ENCODE peak calls at places on chromosomes 13 and 19, in four cellular contexts. W is K562, D is GM12878, J is H1. X is an unnamed sample.

GRCh38 chr19:1287622-1288527 is 2.2 kb downstream of the EFNA2 start:
- DNase-seq in W (no peak), D (no peak), J (no peak), X (peak; percentile 92)

GRCh38 chr13:113859311-113860050 is 4.4 kb downstream of the GAS6 start:
- DNase-seq in W (no peak), J (no peak), D (no peak), X (no peak)

GRCh38 chr19:46000497-46001246 is 5.4 kb downstream of the CCDC61 start:
- DNase-seq in D (no peak), J (peak; percentile 78), W (peak; percentile 88), X (peak; percentile 95)

GRCh38 chr19:42121666-42122069 is 10.6 kb downstream of the POU2F2 start:
- DNase-seq in W (no peak), D (peak; percentile 52), J (no peak), X (no peak)

GRCh38 chr13:76210262-76210661 is 574.1 kb downstream of the LMO7 start:
- DNase-seq in J (no peak), W (no peak), D (no peak), X (no peak)

GRCh38 chr19:4807188-4807587 is 15.7 kb downstream of the FEM1A start:
- DNase-seq in J (no peak), W (no peak), D (no peak), X (no peak)

GRCh38 chr13:98147521-98147920 is 4.6 kb downstream of the FARP1 start:
- DNase-seq in J (no peak), W (no peak), D (no peak), X (no peak)

GRCh38 chr19:56837892-56838679 is 2.4 kb downstream of the PEG3 start:
- DNase-seq in D (no peak), J (no peak), W (no peak), X (peak; percentile 64)

GRCh38 chr13:28558126-28558525 is 63.2 kb upstream of the FLT1 start:
- DNase-seq in W (no peak), J (no peak), D (no peak), X (no peak)

GRCh38 chr13:44906230-44906629 is 83.0 kb downstream of the NUFIP1 start:
- DNase-seq in W (no peak), J (no peak), D (no peak), X (no peak)
- TF ChIP-seq TAF1 in W (no peak), J (no peak), D (no peak), X (no peak)

GRCh38 chr13:79185580-79185979 is 220.5 kb downstream of the RBM26 start:
- DNase-seq in D (no peak), J (no peak), W (no peak), X (no peak)

GRCh38 chr13:79190932-79191331 is 215.1 kb downstream of the RBM26 start:
- DNase-seq in W (no peak), J (no peak), D (peak; percentile 56), X (no peak)

GRCh38 chr13:79183231-79183630 is 222.8 kb downstream of the RBM26 start:
- DNase-seq in D (no peak), J (no peak), W (no peak), X (no peak)

DNA sequence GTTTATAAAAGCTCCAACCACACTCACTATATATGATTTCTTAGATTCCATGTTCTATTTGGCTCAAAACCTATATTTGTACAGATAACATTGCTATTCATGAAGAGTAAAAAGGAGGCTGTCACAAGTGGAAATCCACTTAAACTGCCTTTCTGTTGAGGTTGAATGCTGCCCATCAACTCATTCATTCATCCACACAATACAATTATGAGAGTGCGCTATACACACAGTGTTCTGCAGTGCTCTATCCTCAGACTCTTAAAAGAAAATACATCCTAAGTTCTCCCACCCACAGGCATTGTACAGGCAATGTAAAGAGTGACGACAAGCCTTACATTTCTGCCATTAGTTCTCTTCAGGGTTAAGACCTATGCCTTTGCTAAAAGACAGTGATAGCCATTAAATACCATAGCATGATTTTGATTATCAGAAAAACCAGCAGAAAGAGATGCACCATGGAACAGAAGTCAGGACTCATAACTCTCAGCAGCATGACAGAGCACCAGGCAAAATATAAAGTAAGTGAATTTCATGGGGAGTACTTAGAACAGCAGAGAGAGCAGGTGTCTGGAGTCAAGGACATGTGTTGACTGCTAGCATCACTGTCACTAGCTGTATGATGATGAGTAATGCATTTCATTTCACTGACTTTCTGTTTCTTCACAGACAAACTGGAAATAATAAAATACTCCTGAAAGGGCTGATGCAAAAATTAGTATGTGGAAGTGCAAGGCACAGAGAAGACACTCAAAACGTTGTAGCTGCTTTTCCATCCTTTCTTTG is 217.9 kb downstream of the RBM26 start:
- DNase-seq in D (no peak), W (no peak), J (no peak), X (no peak)
- TF ChIP-seq JUND in D (no peak), W (no peak), J (no peak), X (no peak)

GRCh38 chr19:6754136-6754535 is 13.1 kb downstream of the SH2D3A start:
- DNase-seq in D (no peak), W (no peak), J (no peak), X (no peak)
- TF ChIP-seq TAF1 in D (no peak), W (no peak), J (no peak), X (no peak)

GRCh38 chr13:52851153-52851962 is 2.9 kb upstream of the PCDH8 start:
- DNase-seq in J (peak; percentile 77), D (peak; percentile 46), W (no peak), X (peak; percentile 68)
- TF ChIP-seq JUND in J (no peak), D (no peak), W (no peak), X (no peak)

GRCh38 chr19:51097166-51097736 is 11.0 kb downstream of the CTU1 start:
- DNase-seq in D (no peak), J (peak; percentile 89), W (peak; percentile 75), X (peak; percentile 76)
- TF ChIP-seq TAF1 in D (no peak), J (no peak), W (no peak), X (no peak)

GRCh38 chr13:27043013-27043412 is 128.6 kb downstream of the USP12 start:
- DNase-seq in W (no peak), D (no peak), J (peak; percentile 19), X (peak; percentile 49)
- TF ChIP-seq JUND in W (peak; percentile 67), D (no peak), J (no peak), X (peak; percentile 94)